ENCODE peak calls at places on chromosomes 13 and 19, in eight cellular contexts. X, G, L, V, P, S, M and O are unnamed samples.

GRCh38 chr13:110850840-110851239 is 64.0 kb downstream of the ANKRD10 start:
- DNase-seq in X (no peak), G (no peak), L (no peak), V (no peak), P (no peak), S (no peak), M (no peak), O (no peak)

GRCh38 chr13:42905542-42905941 is 86.5 kb downstream of the EPSTI1 start:
- DNase-seq in X (no peak), G (no peak), L (no peak), V (no peak), P (no peak), S (no peak), M (no peak), O (no peak)

GRCh38 chr13:110351636-110352420 is 44.7 kb downstream of the COL4A2 start:
- DNase-seq in X (no peak), G (no peak), L (no peak), V (no peak), P (peak; percentile 22), S (no peak), M (no peak), O (no peak)

GRCh38 chr19:17448190-17448967 is at the start of gene TMEM221:
- DNase-seq in X (no peak), G (peak; percentile 56), L (no peak), V (no peak), P (peak; percentile 27), S (no peak), M (peak; percentile 19), O (no peak)

GRCh38 chr19:3163230-3163886 is 15.2 kb upstream of the S1PR4 start:
- DNase-seq in X (no peak), G (peak; percentile 79), L (peak; percentile 82), V (no peak), P (peak; percentile 60), S (peak; percentile 43), M (peak; percentile 69), O (no peak)

GRCh38 chr13:27131906-27132305 is 39.7 kb downstream of the USP12 start:
- DNase-seq in X (no peak), G (no peak), L (no peak), V (no peak), P (peak; percentile 29), S (no peak), M (no peak), O (no peak)

GRCh38 chr19:52590728-52591127 is 20.6 kb downstream of the ZNF701 start:
- DNase-seq in X (no peak), G (no peak), L (no peak), V (no peak), P (no peak), S (no peak), M (no peak), O (no peak)

GRCh38 chr13:49976314-49977258 is 20.3 kb upstream of the TRIM13 start:
- DNase-seq in X (peak; percentile 51), G (peak; percentile 67), L (peak; percentile 82), V (no peak), P (peak; percentile 82), S (peak; percentile 70), M (peak; percentile 83), O (peak; percentile 48)

GRCh38 chr13:35472308-35473008 is 4.0 kb downstream of the MAB21L1 start:
- DNase-seq in X (no peak), G (no peak), L (peak; percentile 41), V (no peak), P (no peak), S (no peak), M (no peak), O (no peak)

GRCh38 chr13:77779461-77780272 is 82.2 kb downstream of the SLAIN1 start:
- DNase-seq in X (peak; percentile 14), G (no peak), L (no peak), V (peak; percentile 5), P (peak; percentile 77), S (peak; percentile 74), M (peak; percentile 91), O (peak; percentile 70)

GRCh38 chr19:58476498-58477015 is 405 bp downstream of the ZNF446 start:
- DNase-seq in X (no peak), G (no peak), L (no peak), V (no peak), P (no peak), S (no peak), M (peak; percentile 23), O (no peak)

GRCh38 chr19:18470787-18471186 is 32.9 kb upstream of the ISYNA1 start:
- DNase-seq in X (no peak), G (no peak), L (no peak), V (no peak), P (no peak), S (no peak), M (no peak), O (no peak)
- H3K4me3 ChIP-seq in X (no peak overlapping the region), G (no peak overlapping the region), L (no peak overlapping the region), V (no peak overlapping the region), P (no peak overlapping the region), S (no peak overlapping the region), M (no peak overlapping the region), O (no peak overlapping the region)

GRCh38 chr13:112558696-112559418 is 29.1 kb downstream of the TUBGCP3 start:
- DNase-seq in X (no peak), G (no peak), L (no peak), V (no peak), P (no peak), S (no peak), M (no peak), O (no peak)

GRCh38 chr13:112562786-112563383 is 25.1 kb downstream of the TUBGCP3 start:
- DNase-seq in X (no peak), G (no peak), L (no peak), V (no peak), P (no peak), S (no peak), M (no peak), O (no peak)

GRCh38 chr13:112561478-112561877 is 26.5 kb downstream of the TUBGCP3 start:
- DNase-seq in X (no peak), G (no peak), L (no peak), V (no peak), P (no peak), S (no peak), M (no peak), O (no peak)

GRCh38 chr13:112567161-112567862 is 20.6 kb downstream of the TUBGCP3 start:
- DNase-seq in X (no peak), G (no peak), L (no peak), V (no peak), P (no peak), S (peak; percentile 66), M (no peak), O (no peak)

GRCh38 chr13:112562254-112562653 is 25.7 kb downstream of the TUBGCP3 start:
- DNase-seq in X (no peak), G (no peak), L (no peak), V (no peak), P (no peak), S (no peak), M (no peak), O (no peak)
- TF ChIP-seq CTCF in X (no peak), G (no peak), L (no peak), V (no peak), P (no peak), S (no peak), M (no peak), O (no peak)

GRCh38 chr19:10719466-10719961 is 1.6 kb downstream of the DNM2 start:
- DNase-seq in X (no peak), G (no peak), L (no peak), V (no peak), P (no peak), S (no peak), M (no peak), O (no peak)
- H3K4me3 ChIP-seq in X (peak overlapping the region; percentile 64), G (peak overlapping the region; percentile 99), L (peak overlapping the region; percentile 92), V (peak overlapping the region; percentile 96), P (peak overlapping the region; percentile 89), S (peak overlapping the region; percentile 82), M (peak overlapping the region; percentile 87), O (peak overlapping the region; percentile 77)

GRCh38 chr19:11986754-11987153 is 21.9 kb downstream of the ZNF763 start:
- DNase-seq in X (no peak), G (no peak), L (no peak), V (no peak), P (no peak), S (no peak), M (no peak), O (no peak)

GRCh38 chr19:11982526-11982925 is 17.7 kb downstream of the ZNF763 start:
- DNase-seq in X (no peak), G (no peak), L (no peak), V (no peak), P (peak; percentile 73), S (no peak), M (no peak), O (no peak)

GRCh38 chr19:11989112-11989456 is 24.2 kb downstream of the ZNF763 start:
- DNase-seq in X (no peak), G (no peak), L (no peak), V (no peak), P (no peak), S (no peak), M (no peak), O (no peak)

GRCh38 chr19:11987405-11988231 is 22.8 kb downstream of the ZNF763 start:
- DNase-seq in X (peak; percentile 66), G (peak; percentile 92), L (peak; percentile 98), V (no peak), P (peak; percentile 95), S (peak; percentile 91), M (peak; percentile 94), O (peak; percentile 82)

DNA sequence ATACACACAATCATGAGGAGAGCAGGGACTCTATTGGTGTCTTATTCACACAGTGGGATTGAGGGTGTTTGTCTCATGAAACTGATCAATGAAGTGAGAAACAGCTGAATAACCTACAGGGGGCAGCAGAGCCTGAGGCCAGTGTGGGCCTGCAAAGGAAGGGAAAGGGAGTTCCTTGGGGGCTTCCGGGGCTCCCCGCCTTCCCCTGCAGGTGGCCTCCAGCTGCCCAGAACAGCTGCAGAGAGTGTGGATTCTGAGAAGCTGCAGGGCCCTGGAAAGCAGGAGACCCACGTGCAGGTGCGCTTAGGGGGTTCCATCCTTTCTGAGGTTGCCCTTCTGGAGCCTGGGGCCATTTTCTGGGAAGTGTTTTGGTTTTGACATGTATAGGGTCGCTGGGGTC is 20.1 kb downstream of the ZNF763 start:
- DNase-seq in X (no peak), G (no peak), L (no peak), V (no peak), P (no peak), S (no peak), M (no peak), O (no peak)
- TF ChIP-seq CTCF in X (peak; percentile 16), G (peak; percentile 27), L (no peak), V (no peak), P (no peak), S (no peak), M (no peak), O (no peak)

GRCh38 chr19:1785310-1785709 is 26.8 kb downstream of the ATP8B3 start:
- DNase-seq in X (no peak), G (no peak), L (no peak), V (no peak), P (no peak), S (no peak), M (no peak), O (no peak)
- H3K4me3 ChIP-seq in X (no peak overlapping the region), G (no peak overlapping the region), L (no peak overlapping the region), V (no peak overlapping the region), P (no peak overlapping the region), S (no peak overlapping the region), M (no peak overlapping the region), O (no peak overlapping the region)